ENCODE peak calls at places on chromosome 4, in six cellular contexts. One of them, this sample, is unnamed.
A peak's percentile ranks its signal among the peaks of the same experiment; 100 is the strongest.

GRCh38 chr4:114398386-114398785 is 200.2 kb upstream of the UGT8 start:
- DNase-seq in GF-D8: no peak
- DNase-seq in stimulated activated CD4-positive, alpha-beta T cell treated with anti-CD3 and anti-CD28 coated beads, Interleukin-15, amount 100 ng/mL, for 1 hour: no peak
- DNase-seq in H7: no peak
- DNase-seq in activated naive CD4-positive, alpha-beta T cell treated with anti-CD3 and anti-CD28 coated beads, Interleukin-2, amount 10 ng/mL, durations not matched to agents 7 days and 5 days: no peak
- DNase-seq in RCC 7860: peak; percentile 5
- DNase-seq in this sample: no peak

GRCh38 chr4:153169811-153170210 is 34.4 kb upstream of the TRIM2 start:
- DNase-seq in activated naive CD4-positive, alpha-beta T cell treated with anti-CD3 and anti-CD28 coated beads, Interleukin-2, amount 10 ng/mL, durations not matched to agents 7 days and 5 days: no peak
- DNase-seq in GF-D8: no peak
- DNase-seq in stimulated activated CD4-positive, alpha-beta T cell treated with anti-CD3 and anti-CD28 coated beads, Interleukin-15, amount 100 ng/mL, for 1 hour: no peak
- DNase-seq in H7: no peak
- DNase-seq in RCC 7860: no peak
- DNase-seq in this sample: no peak

GRCh38 chr4:54542540-54543041 is 115.2 kb upstream of the KIT start:
- DNase-seq in H7: peak; percentile 36
- DNase-seq in activated naive CD4-positive, alpha-beta T cell treated with anti-CD3 and anti-CD28 coated beads, Interleukin-2, amount 10 ng/mL, durations not matched to agents 7 days and 5 days: no peak
- DNase-seq in GF-D8: no peak
- DNase-seq in RCC 7860: no peak
- DNase-seq in stimulated activated CD4-positive, alpha-beta T cell treated with anti-CD3 and anti-CD28 coated beads, Interleukin-15, amount 100 ng/mL, for 1 hour: no peak
- DNase-seq in this sample: no peak

GRCh38 chr4:6876440-6876839 is 33.2 kb upstream of the TBC1D14 start:
- DNase-seq in GF-D8: no peak
- DNase-seq in stimulated activated CD4-positive, alpha-beta T cell treated with anti-CD3 and anti-CD28 coated beads, Interleukin-15, amount 100 ng/mL, for 1 hour: no peak
- DNase-seq in RCC 7860: no peak
- DNase-seq in activated naive CD4-positive, alpha-beta T cell treated with anti-CD3 and anti-CD28 coated beads, Interleukin-2, amount 10 ng/mL, durations not matched to agents 7 days and 5 days: no peak
- DNase-seq in H7: no peak
- DNase-seq in this sample: no peak

GRCh38 chr4:139735381-139736256 is 70.0 kb downstream of the MGST2 start:
- DNase-seq in RCC 7860: no peak
- DNase-seq in stimulated activated CD4-positive, alpha-beta T cell treated with anti-CD3 and anti-CD28 coated beads, Interleukin-15, amount 100 ng/mL, for 1 hour: no peak
- DNase-seq in H7: peak; percentile 91
- DNase-seq in activated naive CD4-positive, alpha-beta T cell treated with anti-CD3 and anti-CD28 coated beads, Interleukin-2, amount 10 ng/mL, durations not matched to agents 7 days and 5 days: no peak
- DNase-seq in GF-D8: no peak
- DNase-seq in this sample: no peak

GRCh38 chr4:183492791-183493221 is 12.1 kb upstream of the ING2 start:
- DNase-seq in activated naive CD4-positive, alpha-beta T cell treated with anti-CD3 and anti-CD28 coated beads, Interleukin-2, amount 10 ng/mL, durations not matched to agents 7 days and 5 days: no peak
- DNase-seq in RCC 7860: peak; percentile 56
- DNase-seq in stimulated activated CD4-positive, alpha-beta T cell treated with anti-CD3 and anti-CD28 coated beads, Interleukin-15, amount 100 ng/mL, for 1 hour: no peak
- DNase-seq in GF-D8: no peak
- DNase-seq in H7: no peak
- DNase-seq in this sample: peak; percentile 83

GRCh38 chr4:121370729-121371325 is 10.0 kb downstream of the QRFPR start:
- DNase-seq in GF-D8: no peak
- DNase-seq in activated naive CD4-positive, alpha-beta T cell treated with anti-CD3 and anti-CD28 coated beads, Interleukin-2, amount 10 ng/mL, durations not matched to agents 7 days and 5 days: peak; percentile 46
- DNase-seq in RCC 7860: peak; percentile 25
- DNase-seq in stimulated activated CD4-positive, alpha-beta T cell treated with anti-CD3 and anti-CD28 coated beads, Interleukin-15, amount 100 ng/mL, for 1 hour: no peak
- DNase-seq in H7: peak; percentile 7
- DNase-seq in this sample: peak; percentile 56

GRCh38 chr4:1414831-1415680 is 8.8 kb upstream of the NKX1-1 start:
- DNase-seq in RCC 7860: no peak
- DNase-seq in stimulated activated CD4-positive, alpha-beta T cell treated with anti-CD3 and anti-CD28 coated beads, Interleukin-15, amount 100 ng/mL, for 1 hour: no peak
- DNase-seq in GF-D8: no peak
- DNase-seq in H7: peak; percentile 96
- DNase-seq in activated naive CD4-positive, alpha-beta T cell treated with anti-CD3 and anti-CD28 coated beads, Interleukin-2, amount 10 ng/mL, durations not matched to agents 7 days and 5 days: no peak
- DNase-seq in this sample: no peak

GRCh38 chr4:169791527-169792156 is 33.9 kb upstream of the HPF1 start:
- DNase-seq in stimulated activated CD4-positive, alpha-beta T cell treated with anti-CD3 and anti-CD28 coated beads, Interleukin-15, amount 100 ng/mL, for 1 hour: no peak
- DNase-seq in activated naive CD4-positive, alpha-beta T cell treated with anti-CD3 and anti-CD28 coated beads, Interleukin-2, amount 10 ng/mL, durations not matched to agents 7 days and 5 days: peak; percentile 26
- DNase-seq in GF-D8: no peak
- DNase-seq in RCC 7860: peak; percentile 23
- DNase-seq in H7: peak; percentile 67
- DNase-seq in this sample: peak; percentile 80

GRCh38 chr4:80239480-80239879 is 27.0 kb upstream of the FGF5 start:
- DNase-seq in activated naive CD4-positive, alpha-beta T cell treated with anti-CD3 and anti-CD28 coated beads, Interleukin-2, amount 10 ng/mL, durations not matched to agents 7 days and 5 days: no peak
- DNase-seq in stimulated activated CD4-positive, alpha-beta T cell treated with anti-CD3 and anti-CD28 coated beads, Interleukin-15, amount 100 ng/mL, for 1 hour: no peak
- DNase-seq in GF-D8: no peak
- DNase-seq in RCC 7860: peak; percentile 13
- DNase-seq in H7: no peak
- DNase-seq in this sample: peak; percentile 55

GRCh38 chr4:99011910-99012309 is 16.4 kb downstream of the METAP1 start:
- DNase-seq in GF-D8: no peak
- DNase-seq in stimulated activated CD4-positive, alpha-beta T cell treated with anti-CD3 and anti-CD28 coated beads, Interleukin-15, amount 100 ng/mL, for 1 hour: no peak
- DNase-seq in activated naive CD4-positive, alpha-beta T cell treated with anti-CD3 and anti-CD28 coated beads, Interleukin-2, amount 10 ng/mL, durations not matched to agents 7 days and 5 days: no peak
- DNase-seq in RCC 7860: no peak
- DNase-seq in H7: no peak
- DNase-seq in this sample: no peak

GRCh38 chr4:67714248-67714583 is 13.3 kb upstream of the UBA6 start:
- DNase-seq in RCC 7860: peak; percentile 81
- DNase-seq in H7: no peak
- DNase-seq in GF-D8: no peak
- DNase-seq in stimulated activated CD4-positive, alpha-beta T cell treated with anti-CD3 and anti-CD28 coated beads, Interleukin-15, amount 100 ng/mL, for 1 hour: no peak
- DNase-seq in activated naive CD4-positive, alpha-beta T cell treated with anti-CD3 and anti-CD28 coated beads, Interleukin-2, amount 10 ng/mL, durations not matched to agents 7 days and 5 days: no peak
- DNase-seq in this sample: no peak

GRCh38 chr4:36351082-36351666 is 69.8 kb downstream of the DTHD1 start:
- DNase-seq in H7: peak; percentile 4
- DNase-seq in RCC 7860: peak; percentile 32
- DNase-seq in GF-D8: no peak
- DNase-seq in stimulated activated CD4-positive, alpha-beta T cell treated with anti-CD3 and anti-CD28 coated beads, Interleukin-15, amount 100 ng/mL, for 1 hour: peak; percentile 55
- DNase-seq in activated naive CD4-positive, alpha-beta T cell treated with anti-CD3 and anti-CD28 coated beads, Interleukin-2, amount 10 ng/mL, durations not matched to agents 7 days and 5 days: peak; percentile 84
- DNase-seq in this sample: peak; percentile 71

GRCh38 chr4:107619065-107619464 is 101.0 kb downstream of the PAPSS1 start:
- DNase-seq in H7: no peak
- DNase-seq in activated naive CD4-positive, alpha-beta T cell treated with anti-CD3 and anti-CD28 coated beads, Interleukin-2, amount 10 ng/mL, durations not matched to agents 7 days and 5 days: no peak
- DNase-seq in stimulated activated CD4-positive, alpha-beta T cell treated with anti-CD3 and anti-CD28 coated beads, Interleukin-15, amount 100 ng/mL, for 1 hour: no peak
- DNase-seq in GF-D8: no peak
- DNase-seq in RCC 7860: no peak
- DNase-seq in this sample: no peak

GRCh38 chr4:22596384-22596783 is 80.5 kb upstream of the ADGRA3 start:
- DNase-seq in GF-D8: no peak
- DNase-seq in activated naive CD4-positive, alpha-beta T cell treated with anti-CD3 and anti-CD28 coated beads, Interleukin-2, amount 10 ng/mL, durations not matched to agents 7 days and 5 days: no peak
- DNase-seq in RCC 7860: no peak
- DNase-seq in H7: no peak
- DNase-seq in stimulated activated CD4-positive, alpha-beta T cell treated with anti-CD3 and anti-CD28 coated beads, Interleukin-15, amount 100 ng/mL, for 1 hour: no peak
- DNase-seq in this sample: no peak

GRCh38 chr4:110472583-110473329 is 3.2 kb upstream of the ENPEP start:
- DNase-seq in GF-D8: no peak
- DNase-seq in stimulated activated CD4-positive, alpha-beta T cell treated with anti-CD3 and anti-CD28 coated beads, Interleukin-15, amount 100 ng/mL, for 1 hour: no peak
- DNase-seq in activated naive CD4-positive, alpha-beta T cell treated with anti-CD3 and anti-CD28 coated beads, Interleukin-2, amount 10 ng/mL, durations not matched to agents 7 days and 5 days: no peak
- DNase-seq in RCC 7860: no peak
- DNase-seq in H7: peak; percentile 43
- DNase-seq in this sample: no peak

GRCh38 chr4:6573551-6573950 is 1.4 kb upstream of the MAN2B2 start:
- DNase-seq in activated naive CD4-positive, alpha-beta T cell treated with anti-CD3 and anti-CD28 coated beads, Interleukin-2, amount 10 ng/mL, durations not matched to agents 7 days and 5 days: no peak
- DNase-seq in GF-D8: no peak
- DNase-seq in H7: no peak
- DNase-seq in RCC 7860: no peak
- DNase-seq in stimulated activated CD4-positive, alpha-beta T cell treated with anti-CD3 and anti-CD28 coated beads, Interleukin-15, amount 100 ng/mL, for 1 hour: no peak
- DNase-seq in this sample: no peak

GRCh38 chr4:19214591-19214990 is 1037.1 kb upstream of the SLIT2 start:
- DNase-seq in RCC 7860: no peak
- DNase-seq in H7: no peak
- DNase-seq in stimulated activated CD4-positive, alpha-beta T cell treated with anti-CD3 and anti-CD28 coated beads, Interleukin-15, amount 100 ng/mL, for 1 hour: no peak
- DNase-seq in activated naive CD4-positive, alpha-beta T cell treated with anti-CD3 and anti-CD28 coated beads, Interleukin-2, amount 10 ng/mL, durations not matched to agents 7 days and 5 days: no peak
- DNase-seq in GF-D8: no peak
- DNase-seq in this sample: no peak

This sample was measured in RKO.